ENCODE peak calls at places on chromosomes 7 and 10, in four cellular contexts. J is sigmoid colon, B is Panc1, X is Peyer's patch. S is an unnamed sample.

GRCh38 chr7:79876769-79877362 is 257.8 kb upstream of the GNAI1 start:
- DNase-seq in B (peak), J (no peak), X (no peak), S (peak)

GRCh38 chr7:80277434-80278427 is 143.1 kb downstream of the GNAI1 start:
- DNase-seq in X (no peak), B (no peak), J (no peak), S (no peak)

GRCh38 chr7:123615344-123615743 is 13.7 kb downstream of the ASB15 start:
- DNase-seq in X (no peak), J (no peak), B (no peak), S (peak)

GRCh38 chr7:23607130-23607529 is 9.9 kb downstream of the CCDC126 start:
- DNase-seq in J (no peak), X (no peak), B (no peak), S (no peak)

GRCh38 chr7:129998446-129998845 is 45.7 kb upstream of the UBE2H start:
- DNase-seq in X (no peak), J (no peak), B (no peak), S (no peak)

GRCh38 chr10:118850418-118851061 is 95.8 kb upstream of the CACUL1 start:
- DNase-seq in B (peak), X (peak), J (no peak), S (peak)

GRCh38 chr7:96331233-96331632 is 9.3 kb upstream of the SLC25A13 start:
- DNase-seq in B (peak), J (no peak), X (no peak), S (no peak)

GRCh38 chr7:142434666-142435174 is 176.9 kb upstream of the PRSS58 start:
- DNase-seq in B (no peak), X (no peak), J (no peak), S (no peak)

GRCh38 chr10:9579110-9579705 is 1438.5 kb upstream of the CELF2 start:
- DNase-seq in B (no peak), J (no peak), X (no peak), S (no peak)

GRCh38 chr7:70408477-70408876 is 723.5 kb upstream of the GALNT17 start:
- DNase-seq in X (no peak), B (no peak), J (no peak), S (no peak)

GRCh38 chr7:155816192-155816508 is 3.9 kb upstream of the SHH start:
- DNase-seq in X (no peak), J (no peak), B (no peak), S (no peak)

DNA sequence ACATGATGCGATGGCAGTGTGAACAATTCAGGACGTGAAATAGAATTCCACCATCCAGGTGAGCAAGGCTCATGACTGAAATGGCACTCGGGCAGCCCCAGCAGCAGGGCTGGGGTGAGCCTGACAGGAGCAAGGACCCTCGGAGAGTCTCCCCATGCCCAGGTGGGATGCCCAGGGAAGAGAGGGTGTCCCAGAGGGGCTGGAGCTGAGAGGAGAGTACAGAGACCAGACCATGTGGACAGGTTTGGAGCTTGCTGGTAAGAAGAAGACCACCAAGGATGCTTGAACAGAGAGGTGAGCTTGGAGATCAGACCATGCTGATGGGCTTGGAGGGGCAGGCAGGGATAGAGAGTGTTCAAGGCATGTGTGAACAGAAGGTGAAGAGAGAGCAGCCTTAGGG is 83.3 kb downstream of the RAMP3 start:
- DNase-seq in X (no peak), B (no peak), J (no peak), S (no peak)
- TF ChIP-seq CTCF in X (no peak), B (no peak), J (no peak), S (no peak)

GRCh38 chr10:30491204-30491603 is 57.2 kb downstream of the MAP3K8 start:
- DNase-seq in B (no peak), X (no peak), J (no peak), S (peak)

GRCh38 chr10:30494558-30494957 is 60.6 kb downstream of the MAP3K8 start:
- DNase-seq in J (no peak), X (no peak), B (no peak), S (no peak)

GRCh38 chr10:30495687-30496086 is 61.7 kb downstream of the MAP3K8 start:
- DNase-seq in X (no peak), B (no peak), J (no peak), S (no peak)

GRCh38 chr10:30491832-30492530 is 58.0 kb downstream of the MAP3K8 start:
- DNase-seq in X (no peak), J (no peak), B (no peak), S (no peak)

GRCh38 chr10:30493609-30494530 is 59.9 kb downstream of the MAP3K8 start:
- DNase-seq in B (no peak), J (peak), X (peak), S (no peak)
- TF ChIP-seq CTCF in B (peak), J (no peak), X (peak), S (no peak)

DNA sequence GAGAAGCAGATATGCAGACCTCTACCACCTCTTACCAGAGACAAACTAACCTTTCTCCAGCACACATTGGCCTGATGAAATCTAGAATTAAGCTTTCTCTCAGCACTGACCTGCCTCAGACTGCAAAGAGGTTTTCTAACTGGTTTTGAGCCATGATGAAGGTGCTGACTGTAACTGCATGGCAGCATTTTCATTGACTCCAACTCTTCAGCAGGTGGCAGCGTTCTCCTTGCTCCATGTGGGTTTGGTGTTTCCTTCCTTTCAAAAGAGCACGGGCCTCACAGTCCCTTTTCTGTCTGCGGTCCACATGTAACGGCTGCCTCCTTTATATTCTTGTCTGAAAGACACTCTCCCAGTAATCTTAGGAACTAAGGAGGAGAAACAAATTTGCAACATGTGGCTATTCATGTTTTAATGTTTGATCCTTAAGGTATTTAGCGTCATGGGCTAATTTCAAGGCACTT is 12.6 kb downstream of the KLLN start:
- DNase-seq in X (no peak), J (peak), B (no peak), S (no peak)
- TF ChIP-seq CTCF in X (peak), J (peak), B (peak), S (peak)

DNA sequence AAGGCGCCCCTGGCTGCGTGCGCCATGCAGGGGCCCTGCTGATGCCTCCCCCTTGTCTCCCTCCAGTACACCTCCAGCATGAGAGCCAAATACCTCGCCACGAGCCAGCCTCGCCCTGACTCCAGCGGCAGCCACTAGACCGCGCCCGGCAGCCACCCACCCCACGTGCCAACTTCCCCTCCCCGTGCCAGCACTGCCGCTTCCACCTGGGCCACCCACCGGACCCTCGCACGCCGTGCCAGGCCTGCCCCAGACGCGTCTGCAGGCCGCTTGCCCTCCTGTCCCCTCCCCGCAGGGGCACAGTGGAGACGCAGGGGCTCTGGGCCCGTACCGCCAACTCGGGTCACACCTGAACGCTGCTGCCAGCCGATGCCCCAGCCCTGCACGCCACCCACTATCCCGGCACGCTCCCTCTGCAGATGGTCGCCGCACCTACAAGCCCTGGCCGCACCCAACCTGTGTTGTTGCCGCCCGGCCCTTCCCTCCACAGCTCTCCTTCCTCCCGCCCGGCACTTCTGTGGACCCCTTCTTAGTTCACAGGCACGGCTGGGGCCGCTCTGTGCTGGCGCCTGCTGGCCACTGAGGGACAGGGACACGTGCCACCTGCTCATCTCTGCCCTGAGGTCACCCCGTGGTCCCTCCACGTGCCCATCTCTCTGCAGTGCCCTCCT is 26.3 kb upstream of the AMZ1 start:
- DNase-seq in X (no peak), B (no peak), J (no peak), S (no peak)
- TF ChIP-seq CTCF in X (peak), B (peak), J (no peak), S (no peak)

GRCh38 chr7:72467237-72467636 is 55.1 kb upstream of the CALN1 start:
- DNase-seq in J (no peak), X (no peak), B (no peak), S (no peak)

GRCh38 chr7:72465521-72465920 is 53.4 kb upstream of the CALN1 start:
- DNase-seq in J (no peak), X (no peak), B (no peak), S (no peak)

GRCh38 chr7:72466797-72467196 is 54.7 kb upstream of the CALN1 start:
- DNase-seq in B (no peak), J (no peak), X (no peak), S (no peak)

GRCh38 chr7:72462311-72462710 is 50.2 kb upstream of the CALN1 start:
- DNase-seq in J (no peak), X (no peak), B (no peak), S (no peak)
- TF ChIP-seq CTCF in J (no peak), X (no peak), B (no peak), S (no peak)

GRCh38 chr7:5393328-5393727 is 30.3 kb downstream of the TNRC18 start:
- DNase-seq in B (no peak), X (no peak), J (no peak), S (no peak)
- TF ChIP-seq CTCF in B (no peak), X (no peak), J (no peak), S (no peak)

S was measured in AG09319.